ENCODE peak calls at places on chromosomes 16 and 17, in four cellular contexts. G is vagina, F is tibial nerve, R is GM10248. S is an unnamed sample.

GRCh38 chr17:7560172-7561027 is 1.3 kb upstream of the SENP3 start:
- DNase-seq in G (no peak), F (no peak), R (peak; percentile 68), S (no peak)

GRCh38 chr17:77386502-77387192 is 245.9 kb downstream of the SEC14L1 start:
- DNase-seq in G (no peak), F (no peak), R (no peak), S (no peak)

GRCh38 chr17:31415640-31416502 is 24.4 kb downstream of the RAB11FIP4 start:
- DNase-seq in G (no peak), F (no peak), R (no peak), S (no peak)

GRCh38 chr17:57624390-57624789 is 120.7 kb downstream of the CCDC182 start:
- DNase-seq in G (no peak), F (no peak), R (no peak), S (no peak)

GRCh38 chr17:78325076-78325712 is 34.7 kb downstream of the SOCS3 start:
- DNase-seq in G (no peak), F (no peak), R (no peak), S (no peak)

GRCh38 chr16:51134269-51134812 is 16.7 kb downstream of the SALL1 start:
- DNase-seq in G (no peak), F (no peak), R (no peak), S (no peak)

GRCh38 chr17:50905460-50905803 is 39.3 kb upstream of the TOB1 start:
- DNase-seq in G (no peak), F (no peak), R (no peak), S (no peak)

GRCh38 chr17:58320570-58321323 is 7.8 kb downstream of the TSPOAP1 start:
- DNase-seq in G (no peak), F (no peak), R (no peak), S (no peak)

GRCh38 chr16:85391769-85392583 is 221.1 kb upstream of the GSE1 start:
- DNase-seq in G (no peak), F (peak; percentile 12), R (no peak), S (no peak)

GRCh38 chr17:61426482-61427304 is 25.5 kb upstream of the TBX4 start:
- DNase-seq in G (no peak), F (no peak), R (no peak), S (no peak)

GRCh38 chr17:14374268-14374667 is 73.4 kb downstream of the HS3ST3B1 start:
- DNase-seq in G (no peak), F (no peak), R (no peak), S (no peak)

GRCh38 chr16:55647343-55647742 is 8.4 kb upstream of the SLC6A2 start:
- DNase-seq in G (no peak), F (no peak), R (no peak), S (no peak)

GRCh38 chr16:74224828-74225227 is 71.8 kb upstream of the PSMD7 start:
- DNase-seq in G (no peak), F (no peak), R (no peak), S (no peak)

GRCh38 chr16:71565812-71566700 is 10.8 kb downstream of the TAT start:
- DNase-seq in G (no peak), F (no peak), R (no peak), S (no peak)

GRCh38 chr17:17493249-17493985 is 2.8 kb downstream of the RASD1 start:
- DNase-seq in G (no peak), F (no peak), R (no peak), S (no peak)

GRCh38 chr17:48878920-48879898 is 13.4 kb upstream of the ATP5MC1 start:
- DNase-seq in G (no peak), F (no peak), R (peak; percentile 83), S (peak; percentile 79)

GRCh38 chr16:70529051-70529777 is 5.6 kb downstream of the SF3B3 start:
- DNase-seq in G (no peak), F (no peak), R (no peak), S (no peak)

GRCh38 chr17:82648761-82649474 is 674 bp upstream of the WDR45B start:
- DNase-seq in G (no peak), F (no peak), R (peak; percentile 79), S (peak; percentile 84)

GRCh38 chr16:66515543-66516171 is 34.3 kb downstream of the TK2 start:
- DNase-seq in G (no peak), F (no peak), R (no peak), S (no peak)

GRCh38 chr17:35244345-35245195 is 1.7 kb downstream of the SLFN5 start:
- DNase-seq in G (no peak), F (peak; percentile 76), R (peak; percentile 50), S (peak; percentile 68)

GRCh38 chr17:29732613-29733012 is 109.9 kb upstream of the CORO6 start:
- DNase-seq in G (no peak), F (no peak), R (no peak), S (no peak)

GRCh38 chr17:8818047-8818446 is 18.9 kb upstream of the MFSD6L start:
- DNase-seq in G (peak; percentile 61), F (no peak), R (no peak), S (no peak)

GRCh38 chr17:67139784-67140665 is 95.7 kb downstream of the CACNG1 start:
- DNase-seq in G (no peak), F (no peak), R (no peak), S (no peak)

GRCh38 chr17:50153650-50154575 is 3.4 kb upstream of the PPP1R9B start:
- DNase-seq in G (no peak), F (no peak), R (no peak), S (no peak)

GRCh38 chr16:52498640-52499039 is 48.3 kb downstream of the TOX3 start:
- DNase-seq in G (no peak), F (no peak), R (no peak), S (no peak)

GRCh38 chr17:79315282-79316106 is 240.9 kb downstream of the ENGASE start:
- DNase-seq in G (no peak), F (no peak), R (no peak), S (no peak)

GRCh38 chr16:49881890-49882289 is 26.0 kb upstream of the ZNF423 start:
- DNase-seq in G (no peak), F (no peak), R (no peak), S (no peak)

GRCh38 chr16:69940676-69941075 is 10.5 kb upstream of the CLEC18A start:
- DNase-seq in G (no peak), F (no peak), R (no peak), S (no peak)

GRCh38 chr17:39665642-39666221 is 583 bp downstream of the TCAP start:
- DNase-seq in G (no peak), F (no peak), R (no peak), S (no peak)
- TF ChIP-seq CTCF in G (no peak), F (no peak), R (no peak), S (no peak)

GRCh38 chr17:81452551-81452950 is 57.3 kb downstream of the BAHCC1 start:
- DNase-seq in G (no peak), F (no peak), R (no peak), S (no peak)
- TF ChIP-seq CTCF in G (no peak), F (no peak), R (no peak), S (no peak)

GRCh38 chr17:44952946-44953475 is 5.4 kb upstream of the KIF18B start:
- DNase-seq in G (no peak), F (no peak), R (no peak), S (no peak)

GRCh38 chr17:44941712-44942331 is 5.8 kb downstream of the KIF18B start:
- DNase-seq in G (no peak), F (no peak), R (no peak), S (no peak)

GRCh38 chr17:44948315-44948795 is 782 bp upstream of the KIF18B start:
- DNase-seq in G (no peak), F (no peak), R (no peak), S (no peak)

GRCh38 chr17:44942456-44942855 is 5.1 kb downstream of the KIF18B start:
- DNase-seq in G (no peak), F (no peak), R (no peak), S (no peak)

DNA sequence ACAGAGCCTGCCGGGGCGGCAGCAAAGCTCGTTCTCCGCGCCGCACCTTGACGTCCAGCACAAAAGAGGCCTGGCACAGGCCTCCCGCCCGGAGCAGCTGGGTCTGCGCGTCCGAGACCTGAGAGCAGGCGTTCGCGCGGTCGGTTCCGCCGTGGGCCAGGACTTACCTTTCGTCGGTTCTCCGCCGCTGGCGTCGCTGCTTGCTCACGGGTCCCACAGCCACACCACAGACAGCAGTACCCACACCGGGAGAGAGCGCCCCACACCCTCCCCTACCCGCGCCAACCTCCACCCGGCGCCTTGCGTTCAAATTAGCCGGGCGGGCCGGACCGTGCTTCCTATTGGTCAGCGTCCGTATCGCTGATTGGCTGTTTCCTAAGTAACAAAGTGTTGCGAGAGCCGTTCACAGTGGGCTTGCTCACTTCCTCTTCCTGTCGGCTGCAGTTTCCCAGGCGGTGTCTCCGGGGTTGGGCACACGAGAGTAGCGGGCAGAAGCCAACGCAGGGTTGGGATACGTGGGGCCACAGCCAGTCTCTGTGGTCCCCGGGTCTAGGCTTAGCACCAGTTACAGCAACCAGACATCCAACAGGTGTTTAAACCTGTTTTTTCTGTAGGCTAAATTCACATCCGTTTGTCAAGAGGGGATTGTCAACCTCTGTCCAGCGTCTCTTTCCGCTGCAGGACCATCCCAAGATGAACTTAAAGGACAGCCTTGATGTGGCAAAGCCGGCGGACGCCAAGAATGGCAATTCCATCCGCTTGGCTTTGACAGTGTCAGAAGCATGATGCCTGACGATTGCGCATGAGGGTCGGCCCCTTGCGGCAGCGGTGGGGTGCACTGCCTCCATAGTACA is at the start of gene KIF18B:
- DNase-seq in G (no peak), F (peak; percentile 68), R (peak; percentile 99), S (peak; percentile 97)
- TF ChIP-seq CTCF in G (no peak), F (no peak), R (no peak), S (no peak)

GRCh38 chr16:4182581-4183257 is 59.2 kb downstream of the SRL start:
- DNase-seq in G (no peak), F (no peak), R (peak; percentile 74), S (peak; percentile 82)

GRCh38 chr16:4179763-4180260 is 62.1 kb downstream of the SRL start:
- DNase-seq in G (no peak), F (no peak), R (no peak), S (no peak)

GRCh38 chr16:4184038-4184702 is 57.7 kb downstream of the SRL start:
- DNase-seq in G (no peak), F (no peak), R (no peak), S (no peak)

GRCh38 chr16:4180511-4180910 is 61.4 kb downstream of the SRL start:
- DNase-seq in G (no peak), F (no peak), R (no peak), S (no peak)

DNA sequence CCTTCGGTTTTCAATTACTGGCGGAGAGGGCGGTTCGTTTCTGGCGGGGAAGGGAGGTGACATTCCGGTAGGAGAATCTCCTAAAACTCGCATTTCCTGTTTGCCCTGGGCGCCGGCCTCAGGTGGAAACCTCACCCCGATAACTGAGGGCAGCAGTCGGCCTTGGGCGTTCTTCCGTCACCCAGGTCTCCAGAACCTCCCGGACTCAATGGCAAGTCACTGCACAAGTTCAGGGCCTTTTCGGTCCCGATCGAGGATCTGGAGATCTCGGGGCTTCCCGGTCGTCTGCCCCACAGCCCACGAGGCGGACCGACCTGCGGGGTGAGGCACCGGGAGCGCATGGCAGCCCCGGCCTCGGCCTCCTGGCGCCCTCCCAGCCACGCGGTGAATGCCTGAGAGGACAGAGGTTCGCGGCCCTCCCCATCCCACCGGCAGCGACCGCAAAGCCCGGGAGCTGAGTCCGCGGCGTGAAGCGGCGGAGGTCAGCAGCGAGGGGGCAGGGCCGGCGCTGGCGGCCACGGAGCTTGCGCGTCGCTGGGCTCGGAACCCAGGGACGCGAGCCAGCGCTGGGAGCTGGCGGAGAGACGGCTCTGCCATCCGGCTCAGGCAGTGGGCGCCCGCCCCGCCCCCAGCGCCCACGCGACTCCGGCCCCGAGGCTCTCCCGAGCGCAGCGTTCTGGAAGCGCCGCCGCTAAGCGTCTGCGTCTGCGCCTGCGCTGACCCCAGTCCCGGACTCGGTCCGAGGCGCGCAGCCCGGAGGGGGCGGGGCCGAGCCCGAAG is 58.4 kb downstream of the SRL start:
- DNase-seq in G (no peak), F (peak; percentile 79), R (peak; percentile 100), S (peak; percentile 100)
- TF ChIP-seq CTCF in G (no peak), F (no peak), R (no peak), S (no peak)

GRCh38 chr17:21041753-21042433 is 918 bp downstream of the USP22 start:
- DNase-seq in G (no peak), F (peak; percentile 77), R (peak; percentile 75), S (peak; percentile 82)
- TF ChIP-seq CTCF in G (no peak), F (no peak), R (no peak), S (no peak)

S was measured in GM20000.